ENCODE peak calls at places on chromosomes 12 and 14, in seven cellular contexts. One of them, this sample, is unnamed.

GRCh38 chr14:75018684-75019083 is 16.0 kb downstream of the EIF2B2 start:
- DNase-seq in effector memory CD4-positive, alpha-beta T cell: no peak
- DNase-seq in HT1080: no peak
- DNase-seq in fibroblast of lung: no peak
- DNase-seq in NCI-H1694 treated with DMSO at 0.1 percent for 48 hours: no peak
- DNase-seq in EL: no peak
- DNase-seq in frontal cortex: no peak
- DNase-seq in this sample: no peak

GRCh38 chr12:101267111-101267510 is 12.8 kb upstream of the UTP20 start:
- DNase-seq in NCI-H1694 treated with DMSO at 0.1 percent for 48 hours: no peak
- DNase-seq in frontal cortex: no peak
- DNase-seq in effector memory CD4-positive, alpha-beta T cell: no peak
- DNase-seq in HT1080: no peak
- DNase-seq in fibroblast of lung: no peak
- DNase-seq in EL: no peak
- DNase-seq in this sample: no peak

GRCh38 chr14:100710391-100711116 is 16.1 kb upstream of the DLK1 start:
- DNase-seq in fibroblast of lung: no peak
- DNase-seq in NCI-H1694 treated with DMSO at 0.1 percent for 48 hours: no peak
- DNase-seq in effector memory CD4-positive, alpha-beta T cell: no peak
- DNase-seq in EL: no peak
- DNase-seq in frontal cortex: no peak
- DNase-seq in HT1080: no peak
- DNase-seq in this sample: no peak

GRCh38 chr12:51974646-51975045 is 23.1 kb downstream of the ACVR1B start:
- DNase-seq in EL: no peak
- DNase-seq in HT1080: no peak
- DNase-seq in NCI-H1694 treated with DMSO at 0.1 percent for 48 hours: no peak
- DNase-seq in effector memory CD4-positive, alpha-beta T cell: no peak
- DNase-seq in frontal cortex: no peak
- DNase-seq in fibroblast of lung: no peak
- DNase-seq in this sample: no peak

GRCh38 chr12:114916531-114916930 is 232.6 kb upstream of the TBX3 start:
- DNase-seq in EL: peak; percentile 72
- DNase-seq in frontal cortex: no peak
- DNase-seq in NCI-H1694 treated with DMSO at 0.1 percent for 48 hours: no peak
- DNase-seq in effector memory CD4-positive, alpha-beta T cell: no peak
- DNase-seq in HT1080: no peak
- DNase-seq in fibroblast of lung: peak; percentile 89
- DNase-seq in this sample: peak; percentile 75

GRCh38 chr12:116090516-116090915 is 187.0 kb downstream of the MED13L start:
- DNase-seq in effector memory CD4-positive, alpha-beta T cell: no peak
- DNase-seq in NCI-H1694 treated with DMSO at 0.1 percent for 48 hours: no peak
- DNase-seq in HT1080: no peak
- DNase-seq in EL: no peak
- DNase-seq in fibroblast of lung: no peak
- DNase-seq in frontal cortex: no peak
- DNase-seq in this sample: no peak

GRCh38 chr14:41597647-41598046 is 9.0 kb upstream of the LRFN5 start:
- DNase-seq in fibroblast of lung: no peak
- DNase-seq in NCI-H1694 treated with DMSO at 0.1 percent for 48 hours: no peak
- DNase-seq in effector memory CD4-positive, alpha-beta T cell: no peak
- DNase-seq in HT1080: no peak
- DNase-seq in EL: no peak
- DNase-seq in frontal cortex: no peak
- DNase-seq in this sample: no peak

GRCh38 chr14:99320105-99320572 is 48.1 kb upstream of the BCL11B start:
- DNase-seq in EL: peak; percentile 41
- DNase-seq in NCI-H1694 treated with DMSO at 0.1 percent for 48 hours: peak; percentile 94
- DNase-seq in HT1080: peak; percentile 44
- DNase-seq in frontal cortex: no peak
- DNase-seq in effector memory CD4-positive, alpha-beta T cell: peak; percentile 59
- DNase-seq in fibroblast of lung: peak; percentile 16
- DNase-seq in this sample: no peak

GRCh38 chr12:100808777-100809176 is 14.2 kb downstream of the ANO4 start:
- DNase-seq in frontal cortex: no peak
- DNase-seq in NCI-H1694 treated with DMSO at 0.1 percent for 48 hours: no peak
- DNase-seq in HT1080: no peak
- DNase-seq in fibroblast of lung: no peak
- DNase-seq in EL: no peak
- DNase-seq in effector memory CD4-positive, alpha-beta T cell: no peak
- DNase-seq in this sample: no peak

GRCh38 chr12:44317651-44318126 is 481.8 kb downstream of the TMEM117 start:
- DNase-seq in fibroblast of lung: peak; percentile 41
- DNase-seq in NCI-H1694 treated with DMSO at 0.1 percent for 48 hours: peak; percentile 57
- DNase-seq in EL: peak; percentile 23
- DNase-seq in frontal cortex: no peak
- DNase-seq in effector memory CD4-positive, alpha-beta T cell: no peak
- DNase-seq in HT1080: peak; percentile 29
- DNase-seq in this sample: peak; percentile 27

GRCh38 chr12:6141048-6141447 is 16.6 kb upstream of the VWF start:
- DNase-seq in frontal cortex: no peak
- DNase-seq in EL: no peak
- DNase-seq in effector memory CD4-positive, alpha-beta T cell: no peak
- DNase-seq in HT1080: no peak
- DNase-seq in NCI-H1694 treated with DMSO at 0.1 percent for 48 hours: no peak
- DNase-seq in fibroblast of lung: peak; percentile 74
- DNase-seq in this sample: peak; percentile 31

GRCh38 chr14:20327005-20327869 is 5.8 kb downstream of the CCNB1IP1 start:
- DNase-seq in effector memory CD4-positive, alpha-beta T cell: no peak
- DNase-seq in fibroblast of lung: peak; percentile 79
- DNase-seq in frontal cortex: peak; percentile 36
- DNase-seq in EL: peak; percentile 69
- DNase-seq in HT1080: peak; percentile 61
- DNase-seq in NCI-H1694 treated with DMSO at 0.1 percent for 48 hours: peak; percentile 59
- DNase-seq in this sample: peak; percentile 56

GRCh38 chr14:64715146-64715627 is 11.0 kb downstream of the PLEKHG3 start:
- DNase-seq in HT1080: no peak
- DNase-seq in EL: no peak
- DNase-seq in fibroblast of lung: no peak
- DNase-seq in NCI-H1694 treated with DMSO at 0.1 percent for 48 hours: no peak
- DNase-seq in effector memory CD4-positive, alpha-beta T cell: no peak
- DNase-seq in frontal cortex: no peak
- DNase-seq in this sample: no peak

GRCh38 chr14:62076825-62077660 is 314.8 kb downstream of the SNAPC1 start:
- DNase-seq in fibroblast of lung: no peak
- DNase-seq in NCI-H1694 treated with DMSO at 0.1 percent for 48 hours: no peak
- DNase-seq in effector memory CD4-positive, alpha-beta T cell: no peak
- DNase-seq in frontal cortex: no peak
- DNase-seq in EL: no peak
- DNase-seq in HT1080: no peak
- DNase-seq in this sample: no peak

GRCh38 chr14:51846631-51847488 is 13.6 kb upstream of the GNG2 start:
- DNase-seq in effector memory CD4-positive, alpha-beta T cell: peak; percentile 86
- DNase-seq in HT1080: peak; percentile 41
- DNase-seq in fibroblast of lung: peak; percentile 60
- DNase-seq in EL: peak; percentile 24
- DNase-seq in NCI-H1694 treated with DMSO at 0.1 percent for 48 hours: no peak
- DNase-seq in frontal cortex: no peak
- DNase-seq in this sample: peak; percentile 27

GRCh38 chr12:54565658-54566552 is 16.5 kb downstream of the PDE1B start:
- DNase-seq in fibroblast of lung: no peak
- DNase-seq in EL: no peak
- DNase-seq in effector memory CD4-positive, alpha-beta T cell: no peak
- DNase-seq in NCI-H1694 treated with DMSO at 0.1 percent for 48 hours: no peak
- DNase-seq in frontal cortex: no peak
- DNase-seq in HT1080: no peak
- DNase-seq in this sample: no peak

GRCh38 chr14:51004352-51004800 is 60.1 kb upstream of the PYGL start:
- DNase-seq in fibroblast of lung: no peak
- DNase-seq in effector memory CD4-positive, alpha-beta T cell: no peak
- DNase-seq in EL: peak; percentile 43
- DNase-seq in HT1080: no peak
- DNase-seq in frontal cortex: no peak
- DNase-seq in NCI-H1694 treated with DMSO at 0.1 percent for 48 hours: peak; percentile 24
- DNase-seq in this sample: peak; percentile 63

GRCh38 chr14:95260537-95261440 is 58.9 kb downstream of the CLMN start:
- DNase-seq in HT1080: peak; percentile 77
- DNase-seq in frontal cortex: no peak
- DNase-seq in EL: no peak
- DNase-seq in NCI-H1694 treated with DMSO at 0.1 percent for 48 hours: no peak
- DNase-seq in effector memory CD4-positive, alpha-beta T cell: no peak
- DNase-seq in fibroblast of lung: peak; percentile 27
- DNase-seq in this sample: peak; percentile 62

GRCh38 chr14:63993992-63994391 is 141.2 kb downstream of the SYNE2 start:
- DNase-seq in fibroblast of lung: peak; percentile 26
- DNase-seq in effector memory CD4-positive, alpha-beta T cell: no peak
- DNase-seq in frontal cortex: no peak
- DNase-seq in NCI-H1694 treated with DMSO at 0.1 percent for 48 hours: no peak
- DNase-seq in HT1080: no peak
- DNase-seq in EL: no peak
- DNase-seq in this sample: no peak

GRCh38 chr12:92425152-92425551 is 277.6 kb upstream of the PLEKHG7 start:
- DNase-seq in EL: no peak
- DNase-seq in fibroblast of lung: no peak
- DNase-seq in HT1080: no peak
- DNase-seq in effector memory CD4-positive, alpha-beta T cell: no peak
- DNase-seq in NCI-H1694 treated with DMSO at 0.1 percent for 48 hours: no peak
- DNase-seq in frontal cortex: no peak
- DNase-seq in this sample: no peak

GRCh38 chr14:51004801-51005526 is 60.7 kb upstream of the PYGL start:
- DNase-seq in effector memory CD4-positive, alpha-beta T cell: no peak
- DNase-seq in HT1080: peak; percentile 68
- DNase-seq in frontal cortex: no peak
- DNase-seq in fibroblast of lung: peak; percentile 76
- DNase-seq in NCI-H1694 treated with DMSO at 0.1 percent for 48 hours: no peak
- DNase-seq in EL: peak; percentile 70
- DNase-seq in this sample: peak; percentile 14

GRCh38 chr14:60904381-60904780 is 76.5 kb downstream of the TRMT5 start:
- DNase-seq in fibroblast of lung: peak; percentile 9
- DNase-seq in HT1080: no peak
- DNase-seq in EL: no peak
- DNase-seq in NCI-H1694 treated with DMSO at 0.1 percent for 48 hours: no peak
- DNase-seq in effector memory CD4-positive, alpha-beta T cell: no peak
- DNase-seq in frontal cortex: no peak
- DNase-seq in this sample: no peak

GRCh38 chr14:23364604-23365352 is at the start of gene EFS:
- DNase-seq in EL: peak; percentile 12
- DNase-seq in HT1080: no peak
- DNase-seq in effector memory CD4-positive, alpha-beta T cell: no peak
- DNase-seq in NCI-H1694 treated with DMSO at 0.1 percent for 48 hours: peak; percentile 48
- DNase-seq in fibroblast of lung: peak; percentile 49
- DNase-seq in frontal cortex: peak; percentile 74
- DNase-seq in this sample: peak; percentile 24

GRCh38 chr12:105706321-105706972 is 376.0 kb downstream of the C12orf75 start:
- DNase-seq in NCI-H1694 treated with DMSO at 0.1 percent for 48 hours: no peak
- DNase-seq in effector memory CD4-positive, alpha-beta T cell: no peak
- DNase-seq in EL: peak; percentile 77
- DNase-seq in HT1080: peak; percentile 58
- DNase-seq in frontal cortex: no peak
- DNase-seq in fibroblast of lung: peak; percentile 66
- DNase-seq in this sample: peak; percentile 4